ENCODE peak calls at places on chromosomes 6 and 20, in five cellular contexts. I is mesendoderm, R is fibroblast of lung, K is NT2/D1, X is H1. J is an unnamed sample. For H3K36me3, the result is how much of the 10 kb centered on the place peaks cover.

GRCh38 chr6:111534366-111534765 is 51.3 kb upstream of the REV3L start:
- DNase-seq in I (peak), R (peak), K (no peak), X (no peak), J (peak)

GRCh38 chr6:108767418-108768175 is 80.6 kb upstream of the ARMC2 start:
- DNase-seq in I (no peak), R (no peak), K (no peak), X (no peak), J (no peak)

GRCh38 chr6:27865952-27866369 is 46.2 kb downstream of the OR2B2 start:
- DNase-seq in I (peak), R (no peak), K (peak), X (peak), J (no peak)

GRCh38 chr6:49543087-49543858 is 7.2 kb upstream of the C6orf141 start:
- DNase-seq in I (no peak), R (no peak), K (no peak), X (no peak), J (no peak)

GRCh38 chr6:71510057-71510713 is 221.6 kb downstream of the OGFRL1 start:
- DNase-seq in I (peak), R (peak), K (peak), X (peak), J (peak)

GRCh38 chr6:30884521-30885480 is 482 bp downstream of the DDR1 start:
- DNase-seq in I (peak), R (peak), K (no peak), X (peak), J (peak)

GRCh38 chr6:155143610-155144106 is 120.2 kb upstream of the CLDN20 start:
- DNase-seq in I (peak), R (no peak), K (no peak), X (no peak), J (no peak)

GRCh38 chr6:79134699-79135474 is 56.8 kb upstream of the PHIP start:
- DNase-seq in I (no peak), R (no peak), K (no peak), X (no peak), J (no peak)

GRCh38 chr6:27161946-27162603 is 85.4 kb upstream of the PRSS16 start:
- DNase-seq in I (no peak), R (peak), K (no peak), X (peak), J (peak)

GRCh38 chr6:113433506-113433991 is 423.6 kb upstream of the MARCKS start:
- DNase-seq in I (no peak), R (peak), K (no peak), X (no peak), J (peak)

GRCh38 chr6:70479236-70479635 is 65.9 kb downstream of the FAM135A start:
- DNase-seq in I (no peak), R (peak), K (no peak), X (no peak), J (no peak)

GRCh38 chr6:74491844-74492374 is 713.9 kb downstream of the COL12A1 start:
- DNase-seq in I (no peak), R (no peak), K (no peak), X (no peak), J (no peak)

GRCh38 chr6:12103158-12103557 is 91.0 kb downstream of the HIVEP1 start:
- DNase-seq in I (peak), R (no peak), K (no peak), X (no peak), J (no peak)

GRCh38 chr6:135537782-135538301 is 40.3 kb upstream of the AHI1 start:
- DNase-seq in I (peak), R (peak), K (peak), X (no peak), J (peak)

GRCh38 chr6:117613920-117614535 is 11.7 kb upstream of the GOPC start:
- DNase-seq in I (peak), R (peak), K (no peak), X (no peak), J (no peak)

GRCh38 chr20:40481337-40481736 is 207.7 kb downstream of the MAFB start:
- DNase-seq in I (no peak), R (no peak), K (no peak), X (no peak), J (no peak)

GRCh38 chr20:7637184-7637583 is 303.1 kb downstream of the HAO1 start:
- DNase-seq in I (no peak), R (peak), K (no peak), X (no peak), J (no peak)

GRCh38 chr6:31186052-31186734 is 15.7 kb upstream of the POU5F1 start:
- DNase-seq in I (no peak), R (peak), K (no peak), X (no peak), J (peak)

GRCh38 chr6:153437193-153437592 is 306.1 kb upstream of the RGS17 start:
- DNase-seq in I (peak), R (no peak), K (peak), X (no peak), J (no peak)

GRCh38 chr20:20520776-20521175 is 152.9 kb downstream of the INSM1 start:
- DNase-seq in I (no peak), R (peak), K (no peak), X (no peak), J (peak)

GRCh38 chr6:21753571-21754108 is 160.1 kb downstream of the SOX4 start:
- DNase-seq in I (peak), R (peak), K (no peak), X (no peak), J (peak)

GRCh38 chr6:159013229-159013628 is 13.2 kb upstream of the RSPH3 start:
- DNase-seq in I (no peak), R (peak), K (no peak), X (no peak), J (no peak)

GRCh38 chr20:840858-841567 is 7.5 kb downstream of the FAM110A start:
- DNase-seq in I (peak), R (peak), K (no peak), X (peak), J (no peak)

GRCh38 chr6:144219056-144219685 is 66.0 kb upstream of the UTRN start:
- DNase-seq in I (peak), R (peak), K (no peak), X (no peak), J (peak)

GRCh38 chr6:107491059-107491609 is 1.2 kb downstream of the SOBP start:
- DNase-seq in I (peak), R (no peak), K (no peak), X (peak), J (no peak)

GRCh38 chr20:44491635-44492395 is 16.1 kb downstream of the TTPAL start:
- DNase-seq in I (peak), R (peak), K (no peak), X (no peak), J (peak)

GRCh38 chr20:17142666-17143065 is 84.2 kb upstream of the PCSK2 start:
- DNase-seq in I (no peak), R (no peak), K (no peak), X (no peak), J (no peak)

GRCh38 chr20:42706762-42707161 is 482.9 kb downstream of the PTPRT start:
- DNase-seq in I (no peak), R (no peak), K (no peak), X (no peak), J (no peak)

GRCh38 chr6:124441430-124441829 is 520.8 kb upstream of the RNF217 start:
- DNase-seq in I (no peak), R (no peak), K (no peak), X (no peak), J (no peak)

GRCh38 chr6:73340048-73340447 is 14.0 kb downstream of the DPPA5 start:
- DNase-seq in I (no peak), R (peak), K (no peak), X (no peak), J (peak)

GRCh38 chr6:42704251-42704936 is 18.0 kb downstream of the PRPH2 start:
- DNase-seq in I (peak), R (no peak), K (no peak), X (peak), J (no peak)

GRCh38 chr6:225121-225721 is 67.1 kb upstream of the DUSP22 start:
- DNase-seq in I (no peak), R (no peak), K (no peak), X (no peak), J (peak)
- H3K4me3 ChIP-seq in I (no peak), R (no peak), K (no peak), X (no peak), J (no peak)

DNA sequence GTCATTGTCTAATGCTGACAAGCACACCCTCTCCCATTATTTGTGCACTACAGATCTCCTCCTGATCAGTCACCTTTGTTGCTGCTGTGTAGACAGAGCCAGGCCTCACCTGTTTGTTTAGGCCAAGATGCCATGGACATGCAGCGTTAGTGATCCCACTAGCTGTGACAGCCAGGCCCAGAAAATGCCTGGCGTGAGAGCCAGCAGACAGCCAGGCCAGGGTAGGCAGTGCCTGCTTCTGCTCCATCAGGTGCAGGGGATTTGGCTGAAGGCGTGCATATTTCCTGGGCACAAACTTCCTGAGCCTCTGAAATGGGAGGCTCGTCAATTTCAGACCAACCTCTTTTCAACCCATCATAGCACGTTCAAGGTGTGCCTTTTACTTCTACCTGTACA is 27.3 kb downstream of the MANBAL start:
- DNase-seq in I (no peak), R (no peak), K (no peak), X (no peak), J (no peak)
- H3K36me3 ChIP-seq in I (under half), R (under half), K (under half), X (under half), J (under half)

GRCh38 chr6:7243188-7243942 is 69.6 kb downstream of the SSR1 start:
- DNase-seq in I (peak), R (peak), K (peak), X (peak), J (peak)
- H3K4me3 ChIP-seq in I (no peak), R (no peak), K (no peak), X (no peak), J (no peak)

GRCh38 chr6:166970776-166971175 is 14.4 kb upstream of the RNASET2 start:
- DNase-seq in I (no peak), R (no peak), K (no peak), X (peak), J (no peak)

GRCh38 chr6:166969390-166970002 is 13.1 kb upstream of the RNASET2 start:
- DNase-seq in I (no peak), R (no peak), K (no peak), X (no peak), J (no peak)

GRCh38 chr6:166971271-166971670 is 14.9 kb upstream of the RNASET2 start:
- DNase-seq in I (no peak), R (no peak), K (no peak), X (peak), J (no peak)

GRCh38 chr6:166977626-166978550 is 21.3 kb upstream of the CEP43 start:
- DNase-seq in I (no peak), R (no peak), K (no peak), X (no peak), J (no peak)

DNA sequence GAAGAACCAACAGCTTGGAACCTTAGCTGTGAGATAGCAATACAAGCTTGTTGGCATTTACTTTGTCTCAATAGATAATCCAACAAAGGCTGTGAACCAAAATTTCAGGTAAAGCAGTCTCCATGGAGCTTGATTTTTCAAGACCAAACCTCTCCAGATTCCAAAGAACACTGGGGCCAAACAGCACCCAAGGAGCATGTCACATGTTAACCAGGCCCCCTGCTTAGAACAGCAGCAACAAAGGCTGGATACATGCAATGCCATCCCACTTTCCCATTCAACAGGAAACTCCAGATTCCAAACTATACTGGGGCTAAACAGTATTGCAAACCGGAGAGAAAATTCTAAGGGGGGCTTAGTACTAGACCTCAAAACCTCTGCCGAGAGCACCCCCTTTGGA is 15.8 kb upstream of the RNASET2 start:
- DNase-seq in I (no peak), R (no peak), K (no peak), X (no peak), J (no peak)
- H3K36me3 ChIP-seq in I (under half), R (under half), K (under half), X (under half), J (under half)

DNA sequence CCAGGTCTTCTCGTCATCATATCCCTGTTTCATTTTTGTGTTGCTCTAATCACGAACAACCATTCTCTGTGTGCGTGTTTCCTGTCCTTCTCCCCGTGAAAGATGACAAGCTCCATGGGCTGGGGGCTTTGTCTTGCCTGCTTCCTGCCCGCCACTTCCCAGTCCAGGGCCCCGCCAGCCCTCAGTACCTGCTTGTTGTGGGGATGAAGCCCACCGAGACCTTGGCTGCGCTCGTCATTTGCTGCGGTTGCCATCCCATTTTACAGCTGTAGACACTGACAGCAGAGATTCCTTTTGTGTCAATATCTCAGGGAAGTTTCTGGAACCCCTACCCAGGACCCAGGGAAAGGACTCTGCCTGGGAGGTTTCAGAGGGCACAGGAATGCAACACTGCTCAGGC is 40.3 kb upstream of the STX16 start:
- DNase-seq in I (no peak), R (no peak), K (no peak), X (no peak), J (no peak)
- H3K4me3 ChIP-seq in I (no peak), R (no peak), K (no peak), X (no peak), J (no peak)

DNA sequence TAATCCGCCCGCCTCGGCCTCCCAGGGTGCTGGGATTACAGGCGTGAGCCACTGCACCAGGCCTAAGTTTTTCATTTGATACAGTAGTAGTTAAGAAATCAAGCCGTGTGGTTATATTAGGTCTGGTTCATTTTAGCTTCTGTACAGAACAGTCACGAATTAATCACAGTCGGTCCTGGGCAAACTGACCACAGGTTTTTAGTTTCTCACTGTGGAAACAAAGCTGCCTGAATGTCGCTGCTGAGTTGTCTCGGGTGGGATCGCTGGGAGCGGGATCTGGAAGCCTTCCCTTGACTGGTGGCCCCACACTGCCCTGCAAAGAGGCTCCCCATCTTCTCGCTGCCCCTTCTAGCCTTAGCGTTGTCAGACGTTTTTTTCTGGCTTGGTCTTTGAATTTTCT is 18.6 kb downstream of the UCKL1 start:
- DNase-seq in I (no peak), R (peak), K (no peak), X (no peak), J (no peak)
- H3K36me3 ChIP-seq in I (under half), R (under half), K (half or more), X (under half), J (under half)

GRCh38 chr6:129114992-129115391 is 232.1 kb downstream of the LAMA2 start:
- DNase-seq in I (no peak), R (no peak), K (no peak), X (no peak), J (no peak)
- H3K4me3 ChIP-seq in I (no peak), R (no peak), K (no peak), X (no peak), J (no peak)

GRCh38 chr20:58828141-58828540 is 22.6 kb downstream of the GNAS-AS1 start:
- DNase-seq in I (no peak), R (no peak), K (no peak), X (no peak), J (no peak)
- H3K36me3 ChIP-seq in I (under half), R (under half), K (half or more), X (under half), J (under half)